ENCODE peak calls at places on chromosomes 7 and 10, in five cellular contexts. E, T, U, C and A are unnamed samples.
A peak's percentile ranks its signal among the peaks of the same experiment; 100 is the strongest.

GRCh38 chr7:87217983-87218653 is 1.4 kb downstream of the TMEM243 start:
- DNase-seq in E (no peak), U (no peak), C (no peak), T (no peak), A (no peak)

GRCh38 chr10:103982639-103983038 is 15.7 kb downstream of the SLK start:
- DNase-seq in E (no peak), U (no peak), T (no peak), C (no peak), A (no peak)

GRCh38 chr10:72086466-72087391 is 1.6 kb downstream of the SPOCK2 start:
- DNase-seq in T (peak; percentile 50), E (peak; percentile 65), C (no peak), U (peak; percentile 70), A (peak; percentile 32)

GRCh38 chr7:45574521-45575500 is 643 bp downstream of the ADCY1 start:
- DNase-seq in C (no peak), T (no peak), E (no peak), U (no peak), A (peak; percentile 40)

GRCh38 chr10:91208645-91209044 is 11.8 kb upstream of the PCGF5 start:
- DNase-seq in C (no peak), U (no peak), T (no peak), E (no peak), A (no peak)

GRCh38 chr10:46556515-46557318 is at the start of gene GPRIN2:
- DNase-seq in T (no peak), C (peak; percentile 9), E (peak; percentile 83), U (no peak), A (peak; percentile 74)

GRCh38 chr7:2735744-2736143 is 47.7 kb downstream of the AMZ1 start:
- DNase-seq in E (no peak), U (no peak), T (no peak), C (no peak), A (no peak)

GRCh38 chr10:102740229-102740628 is 3.5 kb upstream of the WBP1L start:
- DNase-seq in T (no peak), C (no peak), U (no peak), E (no peak), A (no peak)

GRCh38 chr7:90692396-90692795 is 96.3 kb downstream of the CDK14 start:
- DNase-seq in U (no peak), E (no peak), T (no peak), C (no peak), A (no peak)

GRCh38 chr10:113261806-113262205 is 291.0 kb upstream of the HABP2 start:
- DNase-seq in E (no peak), C (no peak), T (no peak), U (no peak), A (no peak)

GRCh38 chr10:91598211-91598981 is 34.5 kb downstream of the PPP1R3C start:
- DNase-seq in C (no peak), E (no peak), U (no peak), T (no peak), A (no peak)

GRCh38 chr10:48923763-48924162 is 15.9 kb downstream of the LRRC18 start:
- DNase-seq in C (no peak), U (no peak), E (no peak), T (no peak), A (no peak)

GRCh38 chr10:33661580-33662269 is 327.3 kb upstream of the NRP1 start:
- DNase-seq in U (no peak), T (no peak), C (peak; percentile 66), E (peak; percentile 29), A (peak; percentile 35)

GRCh38 chr10:86936661-86937501 is 20.5 kb downstream of the MMRN2 start:
- DNase-seq in E (no peak), T (no peak), C (no peak), U (no peak), A (peak; percentile 22)

GRCh38 chr10:119778776-119779445 is 53.1 kb downstream of the INPP5F start:
- DNase-seq in C (no peak), T (no peak), E (no peak), U (no peak), A (no peak)

DNA sequence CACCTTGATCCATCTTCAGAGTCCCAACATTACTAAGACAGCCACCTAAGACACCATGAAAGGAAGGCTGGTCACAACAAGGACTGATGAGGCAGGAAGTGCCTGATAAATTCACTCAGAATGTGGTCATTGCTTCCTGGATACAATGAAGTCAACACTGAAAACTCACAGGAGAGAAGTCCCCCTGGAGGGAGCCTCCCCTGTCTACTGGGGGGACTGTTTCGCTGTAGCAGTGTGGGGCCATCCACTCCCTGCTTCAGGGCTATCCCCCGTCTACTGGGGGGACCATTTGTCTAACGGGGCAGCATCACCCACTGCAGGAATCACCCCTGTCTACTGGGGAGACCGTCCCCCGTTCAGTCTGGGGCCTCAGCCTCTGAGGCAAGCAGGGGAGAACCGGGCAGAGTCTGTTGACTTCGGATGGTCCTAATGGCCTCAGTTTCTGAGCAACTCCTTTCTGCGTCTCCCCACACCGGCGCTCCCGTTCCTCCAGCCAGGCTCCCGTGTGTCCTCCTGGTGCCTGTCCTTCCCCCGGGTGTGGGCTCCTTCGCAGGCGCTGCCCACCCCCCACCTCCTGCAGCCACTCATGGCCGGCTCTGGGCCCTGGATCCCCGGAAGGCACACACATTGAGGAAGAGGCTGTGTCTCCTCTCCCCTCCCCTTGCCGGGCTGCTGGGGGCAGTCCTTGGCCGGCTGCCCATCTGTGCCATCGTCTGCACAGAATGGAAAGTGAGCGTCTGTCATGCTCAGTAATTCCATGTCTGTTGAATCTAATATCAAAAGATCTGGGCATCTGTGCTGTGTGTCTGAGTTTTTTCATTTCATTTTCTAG is 59.9 kb upstream of the DNAJB6 start:
- DNase-seq in T (no peak), E (no peak), C (no peak), U (peak; percentile 35), A (no peak)
- H3K4me1 ChIP-seq in T (peaks cover 32% of the 10 kb centered on the region), E (peaks cover 50% of the 10 kb centered on the region), C (peaks cover 16% of the 10 kb centered on the region), U (peaks cover 34% of the 10 kb centered on the region), A (peaks cover 33% of the 10 kb centered on the region)

GRCh38 chr10:66999762-67000161 is 73.9 kb downstream of the LRRTM3 start:
- DNase-seq in T (no peak), C (no peak), U (no peak), E (no peak), A (no peak)
- H3K4me1 ChIP-seq in T (no peaks in the 10 kb centered on the region), C (no peaks in the 10 kb centered on the region), U (no peaks in the 10 kb centered on the region), E (no peaks in the 10 kb centered on the region), A (no peaks in the 10 kb centered on the region)

DNA sequence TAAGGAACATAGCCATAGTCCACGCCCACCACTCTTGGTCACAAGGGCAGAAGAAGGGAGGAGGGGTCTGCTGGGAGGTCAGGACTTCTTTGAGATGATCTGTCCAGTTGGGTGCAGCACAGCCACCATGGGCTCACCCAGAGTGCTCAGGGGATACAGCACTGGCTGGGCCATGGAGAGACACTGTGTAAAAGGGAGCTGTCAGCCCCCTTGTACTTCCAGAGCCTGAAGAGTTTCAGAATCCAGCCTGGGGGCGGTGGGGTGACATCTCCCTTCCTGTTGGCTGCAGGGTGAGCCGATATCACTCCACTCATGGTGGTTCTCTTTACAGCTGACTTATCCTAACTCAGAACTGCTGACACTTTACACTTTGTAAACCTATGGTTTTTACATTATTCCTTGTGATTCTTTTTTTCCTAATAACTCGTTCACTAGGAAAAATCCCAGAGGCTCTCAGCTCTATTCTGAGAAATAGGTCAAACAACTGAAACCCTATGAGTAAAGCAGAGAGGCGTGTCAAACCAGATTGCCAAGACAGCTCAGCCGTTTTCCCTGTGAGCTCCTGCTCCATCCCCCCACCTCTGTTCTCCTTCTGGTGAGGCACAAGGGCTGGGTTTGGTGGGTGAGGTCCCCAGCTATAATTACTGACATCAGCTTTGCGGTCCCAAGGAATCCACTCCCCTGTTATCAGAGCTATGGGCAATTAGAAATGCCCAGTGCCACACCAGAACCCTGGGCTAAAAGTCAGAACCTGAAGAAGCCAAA is 3.3 kb upstream of the MRPS24 start:
- DNase-seq in U (no peak), T (no peak), C (peak; percentile 70), E (peak; percentile 63), A (peak; percentile 18)
- H3K4me1 ChIP-seq in U (peaks cover 20% of the 10 kb centered on the region), T (peaks cover 9% of the 10 kb centered on the region), C (peaks cover 43% of the 10 kb centered on the region), E (peaks cover 43% of the 10 kb centered on the region), A (peaks cover 6% of the 10 kb centered on the region)

GRCh38 chr10:95437669-95438068 is 123.5 kb downstream of the SORBS1 start:
- DNase-seq in T (no peak), E (no peak), C (no peak), U (no peak), A (no peak)
- H3K4me1 ChIP-seq in T (no peaks in the 10 kb centered on the region), E (peaks cover 36% of the 10 kb centered on the region), C (peaks cover 23% of the 10 kb centered on the region), U (no peaks in the 10 kb centered on the region), A (no peaks in the 10 kb centered on the region)

DNA sequence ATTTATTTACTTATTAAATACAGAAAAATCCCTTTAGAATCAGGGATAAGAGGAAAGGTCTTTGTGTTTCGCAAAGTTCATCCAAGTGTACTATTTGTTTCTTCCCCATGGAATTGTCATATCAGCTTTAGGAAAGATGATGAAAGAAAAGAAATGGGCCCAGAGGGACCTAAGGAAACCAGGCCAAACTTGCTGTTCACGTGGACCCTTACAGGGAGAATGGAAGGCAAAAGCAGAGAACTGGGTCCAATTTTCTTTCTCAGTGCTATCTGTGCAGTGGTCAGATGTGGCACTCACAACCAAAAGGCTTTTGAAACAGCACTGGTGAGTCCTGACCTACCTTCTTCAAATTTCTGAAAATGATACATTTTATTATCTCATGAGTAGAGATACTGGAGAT is 53.6 kb upstream of the FAM133B start:
- DNase-seq in C (no peak), U (no peak), T (no peak), E (no peak), A (no peak)
- H3K4me1 ChIP-seq in C (peaks cover 10% of the 10 kb centered on the region), U (peaks cover 47% of the 10 kb centered on the region), T (peaks cover 12% of the 10 kb centered on the region), E (peaks cover 59% of the 10 kb centered on the region), A (no peaks in the 10 kb centered on the region)

GRCh38 chr7:121083138-121083789 is 94.8 kb downstream of the CPED1 start:
- DNase-seq in C (peak; percentile 70), U (no peak), T (no peak), E (no peak), A (no peak)
- H3K4me1 ChIP-seq in C (peaks cover 77% of the 10 kb centered on the region), U (no peaks in the 10 kb centered on the region), T (no peaks in the 10 kb centered on the region), E (peaks cover 3% of the 10 kb centered on the region), A (no peaks in the 10 kb centered on the region)

GRCh38 chr7:107181172-107181571 is 12.4 kb downstream of the HBP1 start:
- DNase-seq in E (no peak), T (no peak), U (no peak), C (no peak), A (no peak)
- H3K4me1 ChIP-seq in E (peaks cover 37% of the 10 kb centered on the region), T (peaks cover 2% of the 10 kb centered on the region), U (peaks cover 41% of the 10 kb centered on the region), C (peaks cover 37% of the 10 kb centered on the region), A (peaks cover 18% of the 10 kb centered on the region)